ENCODE peak calls at places on chromosome 1, in five cellular contexts. Z is mucosa of descending colon, O is activated B cell treated with CpG ODN at 0.5 μM for 24 hours, T is uterus, X is ovary. H is an unnamed sample.

GRCh38 chr1:70979879-70980278 is 67.7 kb downstream of the PTGER3 start:
- DNase-seq in Z (no peak), O (no peak), T (no peak), X (no peak), H (no peak)

GRCh38 chr1:32361674-32362473 is 411 bp downstream of the FAM229A start:
- DNase-seq in Z (peak; percentile 54), O (peak; percentile 46), T (peak; percentile 64), X (peak; percentile 81), H (peak; percentile 34)

GRCh38 chr1:9422921-9423505 is 116.3 kb upstream of the SLC25A33 start:
- DNase-seq in Z (no peak), O (no peak), T (no peak), X (no peak), H (no peak)

GRCh38 chr1:222817529-222817928 is 2.7 kb downstream of the DISP1 start:
- DNase-seq in Z (no peak), O (no peak), T (peak; percentile 36), X (no peak), H (no peak)

GRCh38 chr1:117638759-117639158 is 32.9 kb downstream of the TENT5C start:
- DNase-seq in Z (no peak), O (no peak), T (no peak), X (no peak), H (no peak)

GRCh38 chr1:8464987-8465386 is 147.1 kb downstream of the SLC45A1 start:
- DNase-seq in Z (no peak), O (no peak), T (no peak), X (no peak), H (no peak)

GRCh38 chr1:79422726-79423125 is 416.2 kb upstream of the ADGRL4 start:
- DNase-seq in Z (no peak), O (no peak), T (no peak), X (no peak), H (no peak)

GRCh38 chr1:207876129-207876528 is 34.8 kb downstream of the CD34 start:
- DNase-seq in Z (no peak), O (no peak), T (no peak), X (no peak), H (no peak)

GRCh38 chr1:172955161-172955821 is 95.5 kb downstream of the TNFSF18 start:
- DNase-seq in Z (no peak), O (no peak), T (no peak), X (no peak), H (no peak)

GRCh38 chr1:15288173-15288926 is 41.3 kb downstream of the FHAD1 start:
- DNase-seq in Z (no peak), O (no peak), T (no peak), X (no peak), H (no peak)

GRCh38 chr1:31627301-31627929 is 9.9 kb downstream of the HCRTR1 start:
- DNase-seq in Z (peak; percentile 38), O (no peak), T (no peak), X (peak; percentile 69), H (no peak)

GRCh38 chr1:229230893-229231753 is 39.8 kb upstream of the RAB4A start:
- DNase-seq in Z (no peak), O (no peak), T (peak; percentile 36), X (no peak), H (no peak)

GRCh38 chr1:63833346-63834065 is 59.7 kb downstream of the ROR1 start:
- DNase-seq in Z (no peak), O (no peak), T (no peak), X (no peak), H (no peak)

GRCh38 chr1:46065405-46065804 is 67.0 kb downstream of the PIK3R3 start:
- DNase-seq in Z (peak; percentile 16), O (no peak), T (no peak), X (no peak), H (no peak)

DNA sequence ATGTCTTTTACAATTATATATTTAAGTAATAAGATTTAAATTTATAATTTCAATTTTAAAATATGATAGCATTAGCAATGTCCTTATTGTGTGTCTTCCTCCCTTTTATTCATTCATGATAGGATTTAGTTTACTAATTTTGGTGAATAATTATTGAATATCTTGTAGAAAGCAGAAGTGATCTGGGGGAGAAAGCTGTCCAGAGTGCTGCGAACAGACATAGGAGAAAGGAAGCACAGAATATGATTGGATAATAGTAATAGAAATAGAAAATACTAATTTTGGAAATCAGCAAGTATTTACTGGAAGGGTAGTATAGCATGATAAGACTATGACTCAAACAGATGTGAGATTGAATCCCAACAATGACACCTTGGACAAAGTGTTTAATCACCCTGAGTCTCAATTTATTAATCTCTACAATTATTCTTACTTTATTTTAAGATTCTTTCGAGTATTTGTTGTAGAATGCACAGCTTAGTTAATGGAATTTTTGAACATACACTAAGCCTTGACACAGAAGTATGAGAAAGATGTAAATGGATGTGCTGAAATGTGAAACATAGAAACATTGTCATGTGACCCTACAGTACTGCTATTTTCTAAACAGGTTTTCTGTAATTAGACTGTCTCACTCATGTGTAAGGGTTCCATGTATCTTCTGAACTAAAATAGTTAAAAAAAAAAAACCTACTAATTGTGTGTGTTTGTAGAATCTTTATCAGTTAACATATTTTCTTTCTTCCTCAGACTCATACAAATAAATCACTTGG is 7.9 kb downstream of the SH3GLB1 start:
- DNase-seq in Z (no peak), O (no peak), T (no peak), X (no peak), H (no peak)
- TF ChIP-seq CTCF in Z (no peak), O (no peak), T (no peak), X (no peak), H (no peak)

DNA sequence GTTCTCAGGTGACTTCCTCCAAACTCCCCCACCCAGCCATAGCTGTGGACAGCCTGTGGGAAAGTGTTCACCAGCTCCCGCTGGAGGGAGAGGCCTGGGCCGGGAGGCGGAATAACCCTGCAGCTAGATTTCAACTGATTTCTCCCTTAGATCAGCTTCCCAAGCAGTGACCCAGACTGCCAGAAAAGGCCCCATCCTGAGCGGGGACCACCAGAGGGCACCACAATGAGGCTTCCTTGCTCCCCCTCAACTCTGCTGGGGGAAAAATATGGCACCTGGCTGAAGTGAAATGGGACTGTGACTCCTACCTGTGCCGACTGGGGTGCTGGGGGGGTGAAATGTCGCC is 50.8 kb downstream of the RHBG start:
- DNase-seq in Z (no peak), O (peak; percentile 33), T (no peak), X (no peak), H (peak; percentile 40)
- TF ChIP-seq CTCF in Z (no peak), O (no peak), T (no peak), X (no peak), H (peak; percentile 24)

GRCh38 chr1:231604276-231604621 is 22.3 kb upstream of the DISC1 start:
- DNase-seq in Z (no peak), O (no peak), T (no peak), X (no peak), H (no peak)
- TF ChIP-seq CTCF in Z (no peak), O (no peak), T (no peak), X (no peak), H (no peak)

GRCh38 chr1:245046310-245046709 is 108.5 kb upstream of the KIF26B start:
- DNase-seq in Z (no peak), O (no peak), T (no peak), X (no peak), H (no peak)
- TF ChIP-seq CTCF in Z (no peak), O (no peak), T (no peak), X (no peak), H (no peak)

DNA sequence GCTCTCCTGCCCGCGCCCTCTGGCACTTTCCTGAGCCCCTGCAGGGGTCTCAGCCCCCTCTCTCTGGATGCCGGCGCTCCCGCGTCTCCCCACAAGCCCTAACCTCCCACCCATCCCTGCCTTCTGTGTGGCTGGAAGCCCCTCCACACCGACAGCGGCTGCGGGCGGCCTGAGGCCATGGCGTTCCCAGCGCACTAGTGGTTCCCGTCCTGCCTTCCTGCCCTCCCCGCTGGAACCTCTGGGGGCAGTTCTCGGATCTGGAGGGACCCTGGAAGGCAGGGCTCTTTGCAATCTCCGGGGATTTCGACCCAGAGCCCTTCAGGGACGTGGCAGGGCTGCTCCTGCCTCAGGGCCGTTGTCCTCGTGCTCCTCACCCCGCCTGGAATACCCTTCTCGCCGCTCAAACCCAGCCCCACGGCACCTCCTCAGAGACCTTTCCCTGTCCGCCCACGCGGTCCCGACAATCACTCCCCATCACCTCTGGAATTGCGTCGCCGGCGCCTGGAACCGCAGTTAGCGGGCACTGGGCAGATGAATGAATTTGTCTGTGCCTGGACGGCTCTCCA is 493 bp upstream of the ESPN start:
- DNase-seq in Z (no peak), O (no peak), T (no peak), X (no peak), H (no peak)
- TF ChIP-seq CTCF in Z (no peak), O (no peak), T (no peak), X (no peak), H (no peak)

DNA sequence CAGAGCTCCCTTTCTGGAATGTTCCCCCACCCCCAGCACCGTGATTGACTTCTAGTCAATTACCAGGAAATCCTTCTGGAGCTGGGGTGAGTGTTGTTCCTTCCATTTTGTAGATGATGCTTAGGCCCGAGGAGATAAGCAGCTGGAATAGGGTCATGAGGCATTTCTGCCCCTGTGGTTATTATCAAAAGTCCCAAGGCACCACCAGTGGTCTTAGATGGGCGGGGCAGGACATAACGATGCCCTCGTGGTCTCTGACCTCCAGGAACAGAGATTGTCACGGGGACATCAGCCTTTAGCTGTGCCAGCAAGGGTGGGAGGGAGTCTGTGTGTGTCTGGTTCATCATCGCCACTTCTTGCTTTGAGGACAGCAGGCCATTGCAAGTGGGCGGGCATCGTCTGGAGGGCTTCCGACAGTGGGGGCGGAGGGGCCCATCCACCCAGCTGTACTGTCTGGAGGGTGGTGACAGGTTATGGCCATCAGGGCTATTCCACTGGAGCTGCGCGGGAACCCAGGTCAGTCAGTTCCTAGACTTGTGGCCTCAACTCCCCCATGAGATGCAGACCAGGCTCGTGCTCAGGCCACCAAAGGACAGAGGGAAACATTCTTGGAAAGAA is 22.6 kb downstream of the TNFRSF8 start:
- DNase-seq in Z (no peak), O (no peak), T (no peak), X (no peak), H (no peak)
- TF ChIP-seq CTCF in Z (no peak), O (no peak), T (no peak), X (no peak), H (no peak)

GRCh38 chr1:231226161-231226560 is 14.9 kb upstream of the GNPAT start:
- DNase-seq in Z (no peak), O (no peak), T (no peak), X (no peak), H (no peak)
- TF ChIP-seq CTCF in Z (no peak), O (no peak), T (no peak), X (no peak), H (no peak)

DNA sequence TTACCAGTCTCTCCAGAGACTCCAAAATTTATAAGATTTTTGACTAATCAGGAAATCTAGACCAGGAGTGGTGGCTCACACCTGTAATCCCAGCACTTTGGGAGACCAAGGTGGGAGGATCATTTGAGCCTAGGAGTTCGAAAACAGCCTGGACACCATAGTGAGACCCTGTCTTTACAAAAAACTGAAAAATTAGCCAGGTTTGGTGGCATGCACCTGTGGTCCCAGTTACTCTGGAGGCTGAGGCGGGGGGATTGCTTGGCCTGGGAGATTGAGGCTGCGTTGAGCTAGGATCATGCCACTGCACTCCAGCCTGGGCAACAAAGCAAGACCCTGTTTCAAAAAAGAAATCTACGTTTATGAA is 10.0 kb downstream of the ATP8B2 start:
- DNase-seq in Z (no peak), O (no peak), T (no peak), X (no peak), H (no peak)
- TF ChIP-seq CTCF in Z (peak; percentile 0), O (no peak), T (no peak), X (no peak), H (peak; percentile 56)

H was measured in natural killer cell.